ENCODE peak calls at places on chromosomes 1 and 21, in six cellular contexts. Z is upper lobe of right lung, U is retinal pigment epithelial cell, Y is AG04450, L is K562, D is gastrocnemius medialis. W is an unnamed sample.
A peak's percentile ranks its signal among the peaks of the same experiment; 100 is the strongest.

GRCh38 chr1:71400050-71400449 is 319.2 kb upstream of the ZRANB2 start:
- DNase-seq in L (no peak), Z (no peak), Y (no peak), D (no peak), U (no peak), W (no peak)

GRCh38 chr1:185570962-185571361 is 163.2 kb upstream of the HMCN1 start:
- DNase-seq in Z (no peak), U (peak; percentile 75), Y (no peak), D (no peak), L (no peak), W (no peak)

GRCh38 chr1:221741971-221742554 is at the start of gene DUSP10:
- DNase-seq in Y (peak; percentile 100), U (peak; percentile 99), D (peak; percentile 99), Z (peak; percentile 99), L (peak; percentile 100), W (peak; percentile 99)

GRCh38 chr1:237736372-237737029 is 154.2 kb downstream of the ZP4 start:
- DNase-seq in Y (no peak), L (peak; percentile 8), Z (no peak), D (no peak), U (no peak), W (peak; percentile 38)

GRCh38 chr1:219323426-219323825 is 149.7 kb downstream of the LYPLAL1 start:
- DNase-seq in D (no peak), U (no peak), Z (no peak), Y (no peak), L (no peak), W (no peak)

GRCh38 chr1:224245188-224245587 is 62.1 kb downstream of the DEGS1 start:
- DNase-seq in U (no peak), L (no peak), Y (no peak), Z (peak; percentile 73), D (peak; percentile 14), W (peak; percentile 47)

GRCh38 chr1:236086537-236086936 is 21.6 kb upstream of the NID1 start:
- DNase-seq in Z (no peak), U (no peak), Y (no peak), D (no peak), L (peak; percentile 1), W (no peak)

GRCh38 chr1:69088556-69088955 is 479.2 kb upstream of the LRRC7 start:
- DNase-seq in Z (no peak), U (no peak), D (no peak), Y (no peak), L (no peak), W (no peak)

GRCh38 chr1:230423936-230424335 is 2.2 kb downstream of the PGBD5 start:
- DNase-seq in Y (no peak), L (no peak), Z (no peak), D (no peak), U (no peak), W (no peak)

GRCh38 chr1:207822602-207823451 is 71.0 kb downstream of the CD46 start:
- DNase-seq in Z (peak; percentile 86), D (peak; percentile 98), Y (no peak), L (peak; percentile 97), U (peak; percentile 67), W (peak; percentile 97)

GRCh38 chr1:207919523-207920210 is 8.7 kb upstream of the CD34 start:
- DNase-seq in Y (no peak), Z (no peak), U (no peak), L (no peak), D (no peak), W (no peak)

GRCh38 chr1:204409111-204409510 is 2.5 kb downstream of the PPP1R15B start:
- DNase-seq in U (no peak), Z (no peak), Y (no peak), L (no peak), D (no peak), W (no peak)

GRCh38 chr21:46243865-46244490 is 15.4 kb upstream of the LSS start:
- DNase-seq in Y (no peak), Z (no peak), U (no peak), D (no peak), L (no peak), W (no peak)

GRCh38 chr1:61184035-61184713 is 101.8 kb downstream of the NFIA start:
- DNase-seq in L (peak; percentile 78), D (peak; percentile 93), Z (peak; percentile 95), U (peak; percentile 77), Y (peak; percentile 32), W (no peak)

DNA sequence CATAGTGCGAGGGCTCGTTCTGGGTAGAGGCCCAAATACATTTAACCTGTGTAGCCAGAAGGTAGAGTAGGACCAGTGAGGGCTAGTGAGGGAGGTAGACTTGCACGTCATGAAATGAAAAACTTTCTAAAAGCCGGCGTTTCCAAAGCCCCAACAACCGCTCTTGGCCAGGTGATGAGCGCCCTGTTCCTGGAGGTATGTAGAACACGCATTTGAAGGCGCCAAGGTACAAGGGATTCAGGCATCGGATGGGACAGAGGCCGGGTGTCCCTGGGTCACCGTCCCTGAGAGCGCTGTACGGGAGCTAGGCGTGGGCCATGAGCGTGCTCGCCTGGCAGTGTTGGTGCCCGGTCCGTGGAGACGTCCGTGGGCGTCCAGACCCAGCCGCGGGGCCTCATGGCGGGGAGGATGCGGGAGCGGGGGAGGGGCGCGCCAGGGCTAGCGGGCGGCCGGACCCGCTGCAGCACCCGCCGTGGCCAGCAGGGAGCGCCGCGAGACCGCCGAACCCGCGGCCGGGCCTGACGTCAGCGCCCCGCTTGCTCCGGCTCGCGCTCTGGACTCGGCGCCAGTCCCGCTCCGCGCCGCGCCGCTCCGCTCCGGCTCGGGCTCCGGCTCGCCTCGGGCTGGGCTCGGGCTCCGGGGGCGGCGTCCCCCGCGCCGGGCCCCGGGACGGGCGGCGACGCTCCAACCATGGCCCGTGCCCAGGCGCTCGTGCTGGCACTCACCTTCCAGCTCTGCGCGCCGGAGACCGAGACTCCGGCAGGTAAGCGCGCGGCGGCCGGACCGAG is at the start of gene PTPRU:
- DNase-seq in L (peak; percentile 94), D (peak; percentile 50), Z (peak; percentile 92), U (no peak), Y (no peak), W (peak; percentile 72)
- TF ChIP-seq CTCF in L (peak; percentile 95), D (peak; percentile 59), Z (peak; percentile 75), U (peak; percentile 51), Y (peak; percentile 43), W (peak; percentile 82)

DNA sequence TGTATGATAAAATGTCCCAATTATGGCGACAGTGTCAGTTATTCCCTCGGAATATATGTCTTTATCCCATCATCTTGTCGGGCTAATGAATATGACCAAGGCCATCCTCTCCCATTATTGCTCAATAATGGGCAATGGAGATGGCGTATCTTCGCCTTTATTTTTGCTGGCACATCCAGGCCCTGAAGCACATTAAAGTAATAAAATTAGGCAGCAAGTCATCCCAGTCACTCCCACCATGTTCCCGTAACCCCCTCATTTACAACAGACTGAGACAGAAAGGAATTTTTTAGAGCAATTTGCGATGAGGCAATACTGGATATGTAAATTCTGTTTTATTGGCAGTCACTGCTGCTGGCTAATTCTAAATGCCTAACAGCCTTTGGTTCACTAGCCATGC is 35.3 kb downstream of the CLIC6 start:
- DNase-seq in L (no peak), D (no peak), U (no peak), Z (no peak), Y (no peak), W (no peak)
- H3K4me3 ChIP-seq in L (no peak overlapping the region), D (no peak overlapping the region), U (no peak overlapping the region), Z (no peak overlapping the region), Y (no peak overlapping the region), W (no peak overlapping the region)

GRCh38 chr1:6145864-6146410 is 34.2 kb downstream of the CHD5 start:
- DNase-seq in L (no peak), Y (no peak), U (no peak), Z (no peak), D (no peak), W (no peak)

GRCh38 chr1:6150006-6150938 is 29.8 kb downstream of the CHD5 start:
- DNase-seq in D (no peak), L (no peak), Z (no peak), U (no peak), Y (no peak), W (no peak)

GRCh38 chr1:6149597-6149996 is 30.5 kb downstream of the CHD5 start:
- DNase-seq in U (no peak), Z (no peak), Y (no peak), L (no peak), D (no peak), W (no peak)

GRCh38 chr1:6151291-6151822 is 28.8 kb downstream of the CHD5 start:
- DNase-seq in U (no peak), D (no peak), Y (no peak), L (no peak), Z (no peak), W (no peak)

DNA sequence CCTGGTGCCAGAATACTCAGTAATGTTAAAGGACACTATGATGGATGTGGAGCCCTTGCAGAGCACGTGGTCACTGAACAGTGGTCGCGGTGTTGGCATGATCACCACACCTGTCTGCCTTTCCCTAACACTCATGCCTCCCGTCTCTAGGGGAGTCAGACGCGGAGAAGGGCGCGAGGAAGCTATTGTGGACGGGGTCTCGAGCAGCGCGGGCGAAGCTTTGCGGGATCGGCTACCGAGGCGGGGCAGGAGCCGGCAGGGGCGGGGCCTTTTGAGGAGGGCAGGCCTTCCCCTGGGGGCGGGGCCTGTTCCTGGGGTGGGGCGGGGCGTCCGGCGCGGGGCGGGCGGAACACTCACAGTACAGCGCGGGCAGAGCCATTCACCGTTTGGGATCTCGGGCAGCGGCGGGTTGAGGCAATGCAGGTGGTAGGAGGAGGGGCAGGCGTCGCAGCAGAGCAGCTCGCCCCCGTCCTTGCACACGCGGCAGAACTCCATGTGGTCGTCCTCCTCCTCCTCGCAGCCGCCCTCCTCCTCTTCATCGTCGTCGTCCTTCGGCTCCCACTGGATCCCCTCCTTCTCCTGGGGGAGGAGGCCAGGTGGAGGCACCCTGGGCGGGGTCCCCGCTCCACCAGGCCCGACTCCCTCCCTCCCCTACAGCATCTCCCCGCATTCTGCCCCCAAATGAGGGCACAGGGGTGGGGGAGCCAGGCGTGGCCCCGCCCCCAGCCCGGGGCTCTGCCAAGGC is 31.5 kb downstream of the CHD5 start:
- DNase-seq in L (peak; percentile 98), Y (no peak), Z (peak; percentile 79), U (no peak), D (no peak), W (peak; percentile 19)
- TF ChIP-seq CTCF in L (no peak), Y (no peak), Z (no peak), U (no peak), D (no peak), W (no peak)

GRCh38 chr1:41662656-41663437 is 178.4 kb upstream of the EDN2 start:
- DNase-seq in Z (peak; percentile 79), U (peak; percentile 15), L (no peak), Y (no peak), D (no peak), W (peak; percentile 55)
- H3K4me3 ChIP-seq in Z (peak overlapping the region; percentile 58), U (peak overlapping the region; percentile 31), L (no peak overlapping the region), Y (peak overlapping the region; percentile 53), D (peak overlapping the region; percentile 61), W (peak overlapping the region; percentile 49)

DNA sequence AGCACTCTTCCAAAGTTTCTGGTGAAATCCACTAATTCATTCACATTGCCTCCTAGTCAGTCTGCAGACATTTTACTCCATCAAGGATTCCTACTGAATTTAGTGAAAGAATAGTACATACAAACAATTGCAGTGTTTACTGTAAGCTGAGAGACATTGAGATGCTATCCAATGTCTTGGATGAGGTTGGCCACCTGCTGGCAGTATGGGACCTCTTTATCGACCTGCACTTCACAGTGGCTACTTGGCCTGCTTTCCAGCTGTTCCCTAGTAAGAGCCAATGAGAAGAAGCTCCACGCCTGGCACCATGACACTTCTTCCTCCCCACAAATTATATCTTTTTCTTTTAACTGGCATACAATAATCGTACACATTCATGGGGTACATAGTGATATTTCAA is 51.5 kb upstream of the LRIF1 start:
- DNase-seq in U (no peak), Y (no peak), Z (no peak), L (no peak), D (no peak), W (no peak)
- TF ChIP-seq CTCF in U (no peak), Y (no peak), Z (no peak), L (peak; percentile 28), D (no peak), W (no peak)

W was measured in GM12865.